ENCODE peak calls at places on chromosomes 11 and 22, in seven cellular contexts. Q is Caco-2, D is pancreas, V is body of pancreas, A is A549, H is transverse colon, C is K562. X is an unnamed sample.

GRCh38 chr11:79438631-79439429 is 2.0 kb downstream of the TENM4 start:
- DNase-seq in Q (no peak), C (no peak), A (no peak), D (peak), H (peak), V (peak), X (no peak)

GRCh38 chr11:95922099-95922498 is 1.8 kb downstream of the MTMR2 start:
- DNase-seq in V (no peak), D (no peak), A (no peak), Q (no peak), H (no peak), C (peak), X (no peak)

GRCh38 chr11:73262851-73263495 is 9.2 kb upstream of the P2RY6 start:
- DNase-seq in H (no peak), C (no peak), V (no peak), D (no peak), A (no peak), Q (peak), X (no peak)

GRCh38 chr22:45600791-45601730 is 70.6 kb upstream of the ATXN10 start:
- DNase-seq in A (no peak), D (no peak), V (no peak), C (no peak), H (no peak), Q (no peak), X (no peak)

GRCh38 chr11:86244063-86244521 is 461 bp upstream of the EED start:
- DNase-seq in A (peak), C (peak), D (peak), V (peak), Q (peak), H (peak), X (peak)

GRCh38 chr11:100865443-100865842 is 178.4 kb downstream of the ARHGAP42 start:
- DNase-seq in D (no peak), V (no peak), H (no peak), Q (no peak), A (no peak), C (no peak), X (no peak)

GRCh38 chr11:113387605-113388211 is at the start of gene ANKK1:
- DNase-seq in H (peak), A (no peak), D (no peak), V (peak), C (peak), Q (no peak), X (no peak)

GRCh38 chr11:12433571-12434061 is 56.2 kb downstream of the PARVA start:
- DNase-seq in C (no peak), V (no peak), D (no peak), Q (no peak), A (no peak), H (peak), X (no peak)

GRCh38 chr22:23875801-23876200 is 18.1 kb downstream of the SLC2A11 start:
- DNase-seq in H (no peak), A (no peak), Q (no peak), C (no peak), V (no peak), D (no peak), X (no peak)

GRCh38 chr11:20132667-20133039 is 27.6 kb downstream of the DBX1 start:
- DNase-seq in H (no peak), C (no peak), D (no peak), V (no peak), Q (no peak), A (no peak), X (no peak)
- TF ChIP-seq CTCF in H (no peak), C (no peak), D (no peak), V (peak), Q (no peak), A (no peak), X (no peak)

DNA sequence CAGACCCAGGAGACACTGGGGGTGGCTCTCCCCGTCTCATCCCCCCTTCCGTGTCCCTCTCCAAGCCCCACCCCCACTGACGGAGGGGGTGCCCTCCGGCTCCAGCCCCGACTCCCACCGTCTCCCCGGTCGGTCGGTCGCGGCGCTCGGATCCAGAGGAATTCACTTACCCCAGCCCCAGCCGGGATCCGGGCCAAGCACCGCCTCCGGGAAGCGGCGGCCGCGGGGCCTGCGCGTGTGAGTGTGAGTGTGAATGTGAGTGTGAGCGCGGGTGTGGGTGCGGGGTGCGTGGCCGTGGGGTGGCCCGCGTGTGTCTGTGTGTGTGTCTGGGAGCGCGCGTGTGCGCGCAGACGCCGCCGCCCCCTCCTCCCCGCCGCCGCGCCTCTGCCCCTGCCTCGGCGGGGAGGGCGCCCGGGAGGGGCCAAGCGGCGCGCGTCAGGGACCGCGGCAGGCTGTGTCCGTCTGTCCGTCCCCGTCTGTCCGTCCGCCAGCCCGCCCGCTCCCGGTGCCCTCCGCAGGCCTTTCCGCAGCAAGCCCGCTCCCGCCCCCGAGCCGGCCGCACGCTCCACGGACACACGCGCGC is at the start of gene ELFN2:
- DNase-seq in D (no peak), V (peak), Q (no peak), H (no peak), C (no peak), A (peak), X (no peak)
- H3K4me3 ChIP-seq in D (peak), V (no peak), Q (peak), H (peak), C (no peak), A (peak), X (peak)

GRCh38 chr11:408154-409007 is 6.4 kb downstream of the SIGIRR start:
- DNase-seq in H (no peak), A (no peak), D (no peak), C (no peak), Q (no peak), V (no peak), X (no peak)

GRCh38 chr11:407651-408080 is 7.1 kb downstream of the SIGIRR start:
- DNase-seq in Q (no peak), V (no peak), A (no peak), H (no peak), D (no peak), C (no peak), X (no peak)

GRCh38 chr11:405323-405975 is 9.3 kb downstream of the SIGIRR start:
- DNase-seq in Q (no peak), A (no peak), V (peak), D (no peak), C (no peak), H (no peak), X (no peak)

GRCh38 chr11:405976-406795 is 8.6 kb downstream of the SIGIRR start:
- DNase-seq in H (no peak), A (no peak), C (no peak), V (no peak), Q (no peak), D (no peak), X (no peak)

GRCh38 chr11:406796-407650 is 7.8 kb downstream of the SIGIRR start:
- DNase-seq in Q (no peak), V (peak), A (peak), D (peak), H (peak), C (peak), X (no peak)
- TF ChIP-seq CTCF in Q (no peak), V (no peak), A (peak), D (no peak), H (peak), C (peak), X (no peak)

DNA sequence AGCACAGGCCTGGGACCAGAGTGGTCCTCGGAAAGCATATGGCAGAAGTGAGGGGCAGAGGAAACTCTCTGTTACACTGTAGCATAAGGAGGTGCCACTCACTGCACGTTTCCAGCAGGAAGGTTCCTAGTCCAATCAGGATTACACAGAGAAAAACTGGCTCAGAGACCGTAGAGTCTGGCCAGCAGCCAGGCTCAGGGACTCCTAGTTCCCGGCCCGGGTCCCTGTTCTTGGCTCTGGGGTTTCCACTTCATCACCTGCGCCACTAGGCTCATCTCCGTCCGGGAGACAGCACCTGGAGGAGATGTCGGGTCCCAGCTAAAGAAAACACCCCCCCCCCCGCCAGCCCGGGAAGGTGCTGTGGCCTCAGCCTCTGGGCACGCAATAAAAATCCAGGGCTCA is 1.1 kb downstream of the TTLL12 start:
- DNase-seq in C (peak), Q (peak), D (peak), A (peak), H (peak), V (peak), X (peak)
- H3K4me3 ChIP-seq in C (peak), Q (peak), D (peak), A (peak), H (peak), V (peak), X (peak)

DNA sequence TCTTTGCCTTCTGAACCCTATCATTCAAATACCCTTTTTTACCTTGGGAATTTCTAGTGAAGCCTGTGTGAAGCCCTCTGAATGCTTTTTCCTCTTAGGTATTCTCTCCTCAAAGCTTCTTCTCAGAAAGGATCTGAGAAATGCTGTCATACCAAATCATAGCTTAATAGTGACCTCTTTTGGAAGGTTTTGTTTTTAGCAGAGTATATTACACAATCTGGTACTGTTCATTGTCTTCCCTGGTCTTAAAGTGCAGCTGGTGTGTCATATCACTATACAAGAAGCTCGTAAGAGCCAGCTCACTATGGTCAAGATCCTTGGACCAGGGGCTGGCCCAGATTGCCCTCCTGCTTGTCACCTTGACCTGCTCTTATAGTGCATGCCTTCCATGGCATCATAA is 204.4 kb upstream of the ANO5 start:
- DNase-seq in C (no peak), A (no peak), D (no peak), V (no peak), H (no peak), Q (no peak), X (no peak)
- TF ChIP-seq CTCF in C (no peak), A (peak), D (no peak), V (no peak), H (no peak), Q (no peak), X (peak)

GRCh38 chr22:48489551-48490512 is 1337.8 kb downstream of the BRD1 start:
- DNase-seq in D (no peak), V (no peak), Q (peak), A (peak), C (no peak), H (no peak), X (no peak)
- H3K4me3 ChIP-seq in D (peak), V (no peak), Q (no peak), A (peak), C (no peak), H (peak), X (peak)

DNA sequence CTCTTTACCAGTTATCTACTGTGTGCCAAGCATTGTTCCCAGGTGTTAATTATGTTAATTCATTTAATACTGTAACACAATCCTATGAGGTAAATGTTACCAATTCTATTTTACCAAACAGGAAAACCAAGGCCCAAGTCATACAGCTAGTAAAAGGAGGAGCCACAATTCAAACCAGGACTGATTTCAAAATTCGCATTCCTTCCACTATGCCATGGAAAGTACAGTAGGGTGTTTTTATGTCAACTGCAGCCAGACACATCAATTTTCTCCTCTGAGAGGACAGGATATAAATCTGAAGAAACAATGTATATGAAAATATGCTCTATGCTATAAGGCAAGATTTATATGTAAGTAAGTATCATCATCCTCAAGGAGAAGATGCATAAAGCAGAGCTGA is 104.3 kb downstream of the RPL27A start:
- DNase-seq in Q (no peak), H (no peak), C (no peak), A (no peak), D (no peak), V (no peak), X (no peak)
- TF ChIP-seq CTCF in Q (no peak), H (peak), C (no peak), A (no peak), D (no peak), V (no peak), X (no peak)

GRCh38 chr22:18010263-18010662 is 14.1 kb downstream of the MICAL3 start:
- DNase-seq in D (no peak), C (no peak), H (no peak), A (no peak), Q (no peak), V (no peak), X (no peak)

GRCh38 chr22:18000441-18001039 is 23.8 kb downstream of the MICAL3 start:
- DNase-seq in Q (peak), A (no peak), V (peak), C (peak), D (peak), H (peak), X (no peak)

GRCh38 chr22:18008136-18008535 is 16.2 kb downstream of the MICAL3 start:
- DNase-seq in C (no peak), D (no peak), Q (no peak), H (no peak), A (no peak), V (no peak), X (no peak)

GRCh38 chr22:18001040-18001893 is 23.1 kb downstream of the MICAL3 start:
- DNase-seq in Q (peak), A (peak), H (peak), C (peak), V (peak), D (peak), X (peak)

DNA sequence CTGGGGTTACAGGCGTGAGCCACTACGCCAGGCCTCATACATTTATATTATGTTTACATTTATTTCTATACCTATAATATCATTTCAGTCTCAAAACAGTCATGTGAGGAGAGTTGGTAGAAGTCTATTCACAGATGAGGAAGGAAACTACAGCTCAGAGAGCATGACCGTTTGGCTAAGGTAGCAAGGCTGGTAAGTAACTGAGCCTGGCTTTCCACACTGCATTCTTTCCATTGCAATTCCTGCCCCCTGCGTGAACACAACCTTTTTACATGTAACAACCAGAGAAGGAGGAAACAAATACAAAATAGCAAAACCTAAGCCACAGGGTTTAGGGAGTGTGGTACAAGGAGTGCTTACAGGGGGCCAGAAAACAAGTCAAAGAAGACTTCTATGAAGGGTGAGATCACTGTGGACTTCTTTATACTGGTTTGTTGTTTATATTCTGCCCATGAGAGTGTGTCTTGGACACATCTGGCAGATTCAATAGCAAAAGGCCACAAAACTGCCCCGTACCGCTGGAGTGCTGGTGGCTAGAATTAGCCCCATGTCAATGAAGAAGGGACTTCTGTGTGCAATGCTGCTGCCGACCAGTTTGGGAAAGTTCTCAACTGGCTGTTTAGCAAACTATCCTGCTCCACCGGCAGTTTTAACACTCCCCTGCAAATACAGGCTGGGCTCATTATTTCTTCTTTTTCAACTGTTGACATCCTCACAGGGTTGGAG is 19.0 kb downstream of the MICAL3 start:
- DNase-seq in V (no peak), A (no peak), H (no peak), C (no peak), D (no peak), Q (no peak), X (no peak)
- H3K4me3 ChIP-seq in V (no peak), A (no peak), H (no peak), C (no peak), D (no peak), Q (no peak), X (no peak)

X was measured in LNCaP clone FGC.